ENCODE peak calls at places on chromosomes 16 and 17, in six cellular contexts. B, A, Y, T, D and M are unnamed samples.

GRCh38 chr16:11379420-11379819 is 34.2 kb downstream of the RMI2 start:
- DNase-seq in B (peak; percentile 40), A (no peak), Y (no peak), T (no peak), D (no peak), M (no peak)

GRCh38 chr17:52885882-52886281 is 727.4 kb upstream of the CA10 start:
- DNase-seq in B (no peak), A (no peak), Y (no peak), T (no peak), D (no peak), M (no peak)

GRCh38 chr17:3794890-3795757 is 5.9 kb downstream of the ITGAE start:
- DNase-seq in B (no peak), A (no peak), Y (no peak), T (no peak), D (peak; percentile 66), M (no peak)

GRCh38 chr17:66276328-66276937 is 26.0 kb upstream of the PRKCA start:
- DNase-seq in B (no peak), A (no peak), Y (no peak), T (no peak), D (peak; percentile 58), M (no peak)

GRCh38 chr16:73669535-73670274 is 621.8 kb upstream of the ZFHX3 start:
- DNase-seq in B (no peak), A (no peak), Y (no peak), T (no peak), D (no peak), M (no peak)

GRCh38 chr16:67661101-67661661 is 421 bp downstream of the PARD6A start:
- DNase-seq in B (peak; percentile 52), A (no peak), Y (no peak), T (no peak), D (peak; percentile 41), M (peak; percentile 69)

GRCh38 chr17:10198509-10199249 is at the start of gene GAS7:
- DNase-seq in B (no peak), A (no peak), Y (peak; percentile 41), T (peak; percentile 72), D (no peak), M (no peak)

GRCh38 chr17:55584055-55584685 is 72.9 kb upstream of the SMIM36 start:
- DNase-seq in B (no peak), A (no peak), Y (no peak), T (no peak), D (peak; percentile 63), M (no peak)

GRCh38 chr17:7886227-7887037 is 2.2 kb upstream of the CHD3 start:
- DNase-seq in B (peak; percentile 45), A (no peak), Y (peak; percentile 51), T (peak; percentile 55), D (peak; percentile 51), M (peak; percentile 61)

GRCh38 chr17:83126275-83126930 is 47.0 kb downstream of the METRNL start:
- DNase-seq in B (no peak), A (peak; percentile 56), Y (no peak), T (no peak), D (no peak), M (no peak)

GRCh38 chr16:48561960-48562393 is 48.0 kb downstream of the N4BP1 start:
- DNase-seq in B (peak; percentile 9), A (no peak), Y (no peak), T (no peak), D (no peak), M (no peak)

GRCh38 chr17:43034623-43035293 is 9.7 kb downstream of the RND2 start:
- DNase-seq in B (no peak), A (no peak), Y (no peak), T (no peak), D (no peak), M (no peak)

GRCh38 chr16:49067776-49068175 is 213.9 kb downstream of the CBLN1 start:
- DNase-seq in B (no peak), A (no peak), Y (no peak), T (no peak), D (no peak), M (no peak)

GRCh38 chr16:68436581-68436980 is 11.7 kb downstream of the SMPD3 start:
- DNase-seq in B (no peak), A (peak; percentile 62), Y (no peak), T (no peak), D (peak; percentile 55), M (peak; percentile 45)

GRCh38 chr17:8392274-8392673 is 5.4 kb downstream of the RNF222 start:
- DNase-seq in B (no peak), A (no peak), Y (no peak), T (no peak), D (no peak), M (no peak)

GRCh38 chr16:8229011-8229520 is 361.2 kb downstream of the TMEM114 start:
- DNase-seq in B (no peak), A (no peak), Y (no peak), T (no peak), D (no peak), M (no peak)

GRCh38 chr16:28937222-28937876 is 5.6 kb downstream of the CD19 start:
- DNase-seq in B (no peak), A (no peak), Y (no peak), T (no peak), D (no peak), M (no peak)

GRCh38 chr16:159136-159849 is 6.5 kb upstream of the HBM start:
- DNase-seq in B (no peak), A (peak; percentile 17), Y (no peak), T (no peak), D (no peak), M (no peak)

GRCh38 chr17:55348749-55349354 is 72.8 kb downstream of the MMD start:
- DNase-seq in B (peak; percentile 59), A (peak; percentile 43), Y (peak; percentile 49), T (peak; percentile 55), D (peak; percentile 66), M (peak; percentile 81)

GRCh38 chr16:275786-276232 is at the start of gene RGS11:
- DNase-seq in B (no peak), A (no peak), Y (no peak), T (no peak), D (no peak), M (no peak)

GRCh38 chr17:31880311-31880710 is 21.2 kb downstream of the UTP6 start:
- DNase-seq in B (no peak), A (no peak), Y (no peak), T (no peak), D (no peak), M (no peak)

GRCh38 chr17:73550561-73550960 is 93.7 kb downstream of the SDK2 start:
- DNase-seq in B (peak; percentile 75), A (no peak), Y (no peak), T (no peak), D (no peak), M (no peak)

GRCh38 chr17:33506889-33507650 is 214.0 kb upstream of the ASIC2 start:
- DNase-seq in B (no peak), A (peak; percentile 36), Y (no peak), T (no peak), D (no peak), M (peak; percentile 49)

GRCh38 chr17:51422634-51423033 is 162.3 kb downstream of the UTP18 start:
- DNase-seq in B (no peak), A (no peak), Y (no peak), T (no peak), D (peak; percentile 75), M (no peak)

GRCh38 chr17:45677770-45678169 is 106.3 kb upstream of the CRHR1 start:
- DNase-seq in B (no peak), A (no peak), Y (no peak), T (no peak), D (peak; percentile 29), M (no peak)

GRCh38 chr16:27222499-27223225 is 19.3 kb downstream of the KDM8 start:
- DNase-seq in B (no peak), A (no peak), Y (peak; percentile 29), T (no peak), D (no peak), M (no peak)

GRCh38 chr17:58452738-58453137 is 35.4 kb upstream of the RNF43 start:
- DNase-seq in B (no peak), A (no peak), Y (no peak), T (no peak), D (no peak), M (no peak)

DNA sequence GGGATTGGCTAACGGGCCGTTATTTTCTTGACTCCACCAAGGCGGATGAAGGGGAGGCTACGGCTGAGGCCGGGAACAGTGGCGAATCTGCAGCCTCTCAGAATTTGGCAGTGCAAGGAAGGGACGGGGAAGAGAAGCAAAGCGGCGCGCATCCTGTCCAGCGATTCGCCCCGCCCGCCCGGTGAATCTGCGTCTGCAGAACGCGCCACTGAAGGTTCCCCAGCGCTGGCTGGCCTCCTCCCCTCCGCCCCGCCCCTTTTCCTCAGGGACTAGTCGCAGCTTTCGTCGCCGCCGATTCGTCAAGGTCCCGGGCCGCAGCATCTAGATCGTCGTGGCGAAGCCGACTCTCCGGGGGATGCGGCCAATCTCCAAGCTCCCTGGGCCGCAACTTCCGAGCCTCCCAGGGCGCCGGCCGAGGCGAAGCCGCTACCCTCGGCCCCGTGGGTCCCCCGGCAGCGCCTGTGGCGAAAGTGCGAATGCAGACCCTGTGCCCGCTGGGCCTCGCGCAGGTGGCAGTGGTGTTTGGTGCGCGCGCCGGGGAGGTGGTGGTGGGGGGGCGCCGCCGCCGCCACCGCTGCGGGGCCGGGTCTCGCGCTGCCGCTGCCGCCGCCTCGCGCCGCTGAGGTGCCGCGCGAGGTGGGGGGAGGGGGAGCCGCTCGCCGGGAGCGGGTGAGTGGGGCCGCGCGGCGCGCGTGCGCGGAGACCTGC is at the start of gene SETD1A:
- DNase-seq in B (peak; percentile 99), A (peak; percentile 84), Y (peak; percentile 98), T (peak; percentile 97), D (peak; percentile 98), M (peak; percentile 99)
- TF ChIP-seq POLR2A in B (peak; percentile 58), A (peak; percentile 74), Y (peak; percentile 60), T (peak; percentile 66), D (peak; percentile 38), M (peak; percentile 59)

DNA sequence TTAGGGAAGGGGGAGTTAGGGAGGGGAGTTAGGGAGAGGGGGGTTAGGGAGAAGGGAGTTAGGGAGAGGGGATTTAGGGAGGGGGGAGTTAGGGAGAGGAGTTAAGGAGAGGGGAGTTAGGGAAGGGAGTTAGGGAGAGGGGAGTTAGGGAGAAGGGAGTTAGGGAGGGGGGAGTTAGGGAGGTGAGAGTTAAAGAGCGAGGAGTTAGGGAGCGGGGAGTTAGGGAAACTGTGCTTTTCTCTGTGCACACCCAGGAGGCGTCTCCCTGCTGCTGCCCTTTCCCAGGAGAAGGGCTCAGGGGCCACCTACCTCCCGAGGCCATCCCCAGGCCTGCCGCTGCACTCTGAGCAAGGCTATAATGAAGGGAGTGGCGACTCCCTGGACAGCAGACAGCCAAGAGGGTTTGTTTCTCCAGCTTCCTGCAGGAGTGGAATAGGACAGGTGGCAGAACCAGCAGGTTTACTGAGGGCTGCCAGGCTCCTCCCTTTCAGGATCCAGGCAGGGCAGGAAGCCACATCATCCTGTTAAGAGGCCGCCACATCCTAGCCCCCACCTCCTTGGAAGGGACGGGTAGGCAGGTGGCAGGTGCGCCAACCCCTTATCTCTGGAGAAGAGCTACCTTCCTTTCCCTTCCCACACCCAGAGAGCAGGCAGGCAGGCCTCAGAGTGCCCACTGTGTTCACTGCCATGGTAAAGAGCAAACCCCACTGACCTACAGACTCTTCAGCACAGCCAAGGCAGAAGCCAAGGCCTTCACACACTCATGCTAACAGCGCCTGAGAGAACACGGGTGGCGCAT is 4.3 kb downstream of the CANT1 start:
- DNase-seq in B (peak; percentile 59), A (no peak), Y (peak; percentile 88), T (peak; percentile 17), D (no peak), M (no peak)
- TF ChIP-seq POLR2A in B (no peak), A (no peak), Y (peak; percentile 92), T (no peak), D (no peak), M (no peak)

GRCh38 chr17:18182978-18183333 is 672 bp upstream of the ALKBH5 start:
- DNase-seq in B (peak; percentile 87), A (peak; percentile 64), Y (peak; percentile 82), T (peak; percentile 87), D (no peak), M (peak; percentile 96)
- TF ChIP-seq POLR2A in B (no peak), A (peak; percentile 80), Y (peak; percentile 69), T (peak; percentile 40), D (peak; percentile 81), M (no peak)

GRCh38 chr16:3611145-3611977 is at the start of gene SLX4:
- DNase-seq in B (peak; percentile 91), A (peak; percentile 100), Y (peak; percentile 93), T (peak; percentile 88), D (peak; percentile 89), M (peak; percentile 98)
- TF ChIP-seq POLR2A in B (peak; percentile 84), A (peak; percentile 79), Y (peak; percentile 49), T (no peak), D (peak; percentile 71), M (peak; percentile 85)